ENCODE peak calls at places on chromosomes 4 and X, in nine cellular contexts. B is right cardiac atrium; W is suprapubic skin; X is mammary epithelial cell; R is endodermal cell; I is sigmoid colon; Q is left ventricle myocardium inferior; S is CD8-positive, alpha-beta memory T cell; Z is aorta. L is an unnamed sample.
A peak's percentile ranks its signal among the peaks of the same experiment; 100 is the strongest.

GRCh38 chrX:637660-638481 is 7.3 kb downstream of the SHOX start:
- DNase-seq in B (no peak), W (no peak), X (no peak), R (peak; percentile 52), I (no peak), Q (no peak), S (no peak), Z (no peak), L (no peak)

GRCh38 chrX:3659761-3660160 is 53.7 kb downstream of the PRKX start:
- DNase-seq in B (no peak), W (no peak), X (no peak), R (no peak), I (no peak), Q (no peak), S (no peak), Z (no peak), L (no peak)

GRCh38 chr4:149211961-149212360 is 603.7 kb downstream of the IQCM start:
- DNase-seq in B (no peak), W (no peak), X (no peak), R (no peak), I (no peak), Q (no peak), S (no peak), Z (no peak), L (no peak)

GRCh38 chr4:986949-987688 is at the start of gene IDUA:
- DNase-seq in B (peak; percentile 94), W (peak; percentile 92), X (peak; percentile 84), R (peak; percentile 87), I (peak; percentile 86), Q (peak; percentile 84), S (peak; percentile 91), Z (peak; percentile 91), L (peak; percentile 82)

GRCh38 chrX:47026198-47026597 is 52.0 kb upstream of the RGN start:
- DNase-seq in B (no peak), W (no peak), X (no peak), R (no peak), I (no peak), Q (no peak), S (no peak), Z (no peak), L (no peak)

GRCh38 chr4:87823741-87824140 is 9.0 kb upstream of the MEPE start:
- DNase-seq in B (no peak), W (no peak), X (no peak), R (no peak), I (no peak), Q (no peak), S (no peak), Z (no peak), L (no peak)

GRCh38 chr4:40492747-40493146 is 136.9 kb downstream of the RBM47 start:
- DNase-seq in B (no peak), W (no peak), X (no peak), R (no peak), I (no peak), Q (no peak), S (no peak), Z (no peak), L (no peak)

GRCh38 chr4:47876784-47877183 is 37.6 kb downstream of the NFXL1 start:
- DNase-seq in B (no peak), W (no peak), X (no peak), R (no peak), I (no peak), Q (no peak), S (no peak), Z (no peak), L (no peak)

GRCh38 chrX:73943572-73943899 is 360.4 kb upstream of the ZCCHC13 start:
- DNase-seq in B (no peak), W (no peak), X (peak; percentile 43), R (no peak), I (no peak), Q (no peak), S (no peak), Z (no peak), L (no peak)

GRCh38 chrX:19747672-19748610 is 139.5 kb downstream of the SH3KBP1 start:
- DNase-seq in B (no peak), W (no peak), X (no peak), R (no peak), I (peak; percentile 63), Q (peak; percentile 13), S (peak; percentile 89), Z (peak; percentile 48), L (no peak)

GRCh38 chr4:185868983-185869938 is 57.3 kb upstream of the SORBS2 start:
- DNase-seq in B (no peak), W (no peak), X (no peak), R (no peak), I (no peak), Q (no peak), S (no peak), Z (no peak), L (no peak)

DNA sequence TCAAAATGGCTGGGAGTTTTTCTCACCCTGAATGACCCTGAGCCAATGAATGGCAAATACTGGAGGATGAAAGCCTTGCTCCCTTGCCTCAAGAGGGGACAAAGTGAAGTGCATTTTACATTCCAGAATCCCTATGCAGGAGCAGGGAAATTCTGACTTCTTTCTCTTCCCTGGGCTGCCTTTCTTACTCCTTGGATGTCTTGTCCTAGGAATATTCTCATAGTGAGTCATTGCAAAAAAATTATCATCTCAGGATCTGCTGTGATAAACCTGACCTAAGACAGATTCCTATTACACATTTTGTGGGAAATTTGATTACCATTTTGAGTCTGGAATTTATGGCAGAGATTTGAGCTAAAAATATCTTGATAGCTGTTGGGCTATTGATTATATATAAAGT is 199.9 kb downstream of the TMA16 start:
- DNase-seq in B (no peak), W (no peak), X (no peak), R (no peak), I (no peak), Q (no peak), S (no peak), Z (no peak), L (no peak)
- H3K4me3 ChIP-seq in B (no peak overlapping the region), W (no peak overlapping the region), X (no peak overlapping the region), R (no peak overlapping the region), I (no peak overlapping the region), Q (no peak overlapping the region), S (no peak overlapping the region), Z (no peak overlapping the region), L (no peak overlapping the region)

DNA sequence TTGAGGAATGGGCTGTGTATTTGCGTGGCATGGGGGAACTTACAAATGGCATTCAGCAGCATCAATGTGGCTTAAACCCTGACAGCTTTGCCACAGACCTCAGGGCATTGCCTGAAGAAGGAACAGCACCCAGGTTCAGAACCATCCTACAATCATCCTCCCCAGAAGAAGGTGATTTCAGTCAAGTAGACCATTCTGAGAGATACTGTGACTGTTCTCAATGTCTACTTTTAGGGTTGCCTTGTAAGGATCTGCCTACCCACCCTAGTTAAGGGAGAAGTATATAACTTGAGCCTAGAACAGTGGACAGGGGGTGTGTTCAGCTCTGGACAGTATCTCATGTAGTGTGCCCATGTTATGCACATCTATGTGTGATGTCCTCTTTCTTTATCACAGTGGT is 1.6 kb upstream of the FGF5 start:
- DNase-seq in B (no peak), W (no peak), X (no peak), R (no peak), I (no peak), Q (no peak), S (no peak), Z (no peak), L (no peak)
- H3K27me3 ChIP-seq in B (peaks cover 3% of the 10 kb centered on the region), W (peaks cover 82% of the 10 kb centered on the region), X (no peaks in the 10 kb centered on the region), R (peaks cover 100% of the 10 kb centered on the region), I (peaks cover 32% of the 10 kb centered on the region), Q (peaks cover 80% of the 10 kb centered on the region), S (peaks cover 33% of the 10 kb centered on the region), Z (peaks cover 7% of the 10 kb centered on the region), L (peaks cover 69% of the 10 kb centered on the region)

GRCh38 chr4:76430519-76431388 is 4.3 kb upstream of the SHROOM3 start:
- DNase-seq in B (no peak), W (no peak), X (peak; percentile 23), R (peak; percentile 61), I (no peak), Q (no peak), S (no peak), Z (no peak), L (peak; percentile 27)
- H3K4me3 ChIP-seq in B (no peak overlapping the region), W (no peak overlapping the region), X (no peak overlapping the region), R (no peak overlapping the region), I (no peak overlapping the region), Q (no peak overlapping the region), S (no peak overlapping the region), Z (no peak overlapping the region), L (peak overlapping the region; percentile 5)

GRCh38 chr4:10345381-10345784 is 111.8 kb downstream of the ZNF518B start:
- DNase-seq in B (no peak), W (no peak), X (no peak), R (no peak), I (no peak), Q (no peak), S (no peak), Z (no peak), L (no peak)
- H3K27me3 ChIP-seq in B (no peaks in the 10 kb centered on the region), W (no peaks in the 10 kb centered on the region), X (no peaks in the 10 kb centered on the region), R (no peaks in the 10 kb centered on the region), I (no peaks in the 10 kb centered on the region), Q (peaks cover 28% of the 10 kb centered on the region), S (no peaks in the 10 kb centered on the region), Z (peaks cover 5% of the 10 kb centered on the region), L (no peaks in the 10 kb centered on the region)

DNA sequence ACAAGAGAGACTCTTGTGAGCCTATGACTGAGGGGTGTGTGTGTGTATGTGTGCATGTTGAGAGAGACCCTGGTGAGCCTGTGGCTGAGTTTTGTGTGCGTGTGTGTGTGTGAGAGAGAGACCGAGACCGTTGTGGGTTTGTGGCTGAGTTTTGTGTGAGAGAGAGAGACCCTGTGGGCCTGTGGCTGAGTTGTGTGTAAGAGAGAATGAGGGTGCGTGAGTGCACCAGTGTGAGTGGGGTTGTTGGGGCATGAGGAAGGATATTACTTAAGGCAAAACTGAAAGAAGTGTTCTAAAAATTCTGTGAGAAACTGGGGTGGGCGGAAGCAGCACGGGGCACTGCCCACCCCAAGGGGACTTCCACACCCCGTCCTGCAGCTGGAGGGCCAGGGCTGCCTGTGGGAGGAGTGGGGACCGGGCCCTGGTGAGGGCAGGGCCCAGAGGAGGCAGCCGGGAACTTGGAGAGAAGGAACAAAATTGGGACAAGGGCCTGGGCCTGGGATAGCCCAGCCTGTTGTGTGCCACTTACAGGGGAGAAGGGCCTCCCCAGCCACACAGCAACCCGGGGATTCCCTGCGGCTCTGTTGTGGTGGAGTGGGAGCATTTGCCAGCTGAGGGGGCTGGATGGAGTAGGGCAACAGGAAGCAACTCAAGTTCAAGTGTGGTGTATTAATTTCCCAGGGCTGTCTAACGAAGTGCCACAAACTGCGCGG is 22.0 kb downstream of the TMEM131L start:
- DNase-seq in B (peak; percentile 72), W (no peak), X (peak; percentile 69), R (peak; percentile 67), I (no peak), Q (no peak), S (peak; percentile 79), Z (peak; percentile 52), L (no peak)
- H3K4me3 ChIP-seq in B (no peak overlapping the region), W (peak overlapping the region; percentile 31), X (peak overlapping the region; percentile 9), R (no peak overlapping the region), I (peak overlapping the region; percentile 25), Q (peak overlapping the region; percentile 46), S (peak overlapping the region; percentile 54), Z (no peak overlapping the region), L (no peak overlapping the region)

GRCh38 chrX:109049416-109049815 is 313.1 kb upstream of the IRS4 start:
- DNase-seq in B (no peak), W (no peak), X (no peak), R (peak; percentile 66), I (no peak), Q (no peak), S (no peak), Z (no peak), L (no peak)

DNA sequence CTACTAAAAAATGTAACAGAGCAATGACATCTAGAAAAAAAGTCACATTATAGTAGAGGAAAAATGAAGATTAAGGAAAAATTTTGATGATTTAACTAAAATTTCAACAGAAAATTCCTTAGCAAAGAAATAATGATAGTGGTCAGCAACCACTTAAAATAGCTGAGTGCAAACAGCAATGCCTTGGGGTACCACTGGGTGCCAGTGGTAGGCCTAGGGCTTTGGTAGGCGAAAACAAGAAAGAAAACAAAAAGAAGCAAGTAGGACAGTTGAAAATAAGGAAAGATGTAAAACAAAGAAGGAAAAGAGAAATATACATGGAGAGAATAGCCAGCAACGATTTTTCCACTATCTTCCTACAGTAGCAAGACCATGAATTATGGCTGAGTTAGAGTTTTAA is 313.5 kb upstream of the IRS4 start:
- DNase-seq in B (no peak), W (no peak), X (no peak), R (peak; percentile 78), I (no peak), Q (no peak), S (no peak), Z (no peak), L (no peak)
- H3K27me3 ChIP-seq in B (no peaks in the 10 kb centered on the region), W (no peaks in the 10 kb centered on the region), X (peaks cover 2% of the 10 kb centered on the region), R (no peaks in the 10 kb centered on the region), I (no peaks in the 10 kb centered on the region), Q (no peaks in the 10 kb centered on the region), S (no peaks in the 10 kb centered on the region), Z (no peaks in the 10 kb centered on the region), L (no peaks in the 10 kb centered on the region)

L was measured in BE2C.